ENCODE peak calls at places on chromosomes 12 and 14, in six cellular contexts. E is AG04450; B is CD8-positive, alpha-beta T cell; H is fibroblast of lung; S is mammary epithelial cell; C is CD4-positive, alpha-beta T cell. W is an unnamed sample.
A peak's percentile ranks its signal among the peaks of the same experiment; 100 is the strongest.

GRCh38 chr14:53016491-53016890 is 65.6 kb upstream of the FERMT2 start:
- DNase-seq in E (no peak), B (no peak), H (no peak), S (no peak), C (no peak), W (no peak)

GRCh38 chr14:76768671-76769500 is 7.6 kb downstream of the VASH1 start:
- DNase-seq in E (no peak), B (no peak), H (no peak), S (no peak), C (no peak), W (no peak)

GRCh38 chr12:107514887-107515445 is 170.6 kb upstream of the PWP1 start:
- DNase-seq in E (no peak), B (no peak), H (peak; percentile 69), S (no peak), C (no peak), W (peak; percentile 95)

GRCh38 chr14:32230695-32231280 is 27.7 kb upstream of the RNU6-8 start:
- DNase-seq in E (peak; percentile 21), B (no peak), H (peak; percentile 37), S (peak; percentile 64), C (no peak), W (peak; percentile 77)

GRCh38 chr14:93987376-93987775 is 9.7 kb upstream of the CCDC197 start:
- DNase-seq in E (no peak), B (no peak), H (no peak), S (no peak), C (no peak), W (peak; percentile 18)

GRCh38 chr14:104240426-104241157 is 102.2 kb downstream of the KIF26A start:
- DNase-seq in E (no peak), B (no peak), H (no peak), S (no peak), C (no peak), W (no peak)

GRCh38 chr14:79011091-79011919 is 841.1 kb downstream of the NRXN3 start:
- DNase-seq in E (peak; percentile 15), B (no peak), H (peak; percentile 62), S (peak; percentile 89), C (no peak), W (peak; percentile 96)

GRCh38 chr14:65184032-65184764 is 81.9 kb upstream of the MAX start:
- DNase-seq in E (no peak), B (no peak), H (no peak), S (peak; percentile 65), C (no peak), W (peak; percentile 81)

GRCh38 chr12:118537481-118537917 is 161.1 kb downstream of the SUDS3 start:
- DNase-seq in E (no peak), B (no peak), H (no peak), S (no peak), C (no peak), W (no peak)

GRCh38 chr14:55766071-55766470 is 186.1 kb downstream of the KTN1 start:
- DNase-seq in E (no peak), B (no peak), H (no peak), S (no peak), C (no peak), W (no peak)

GRCh38 chr14:61033024-61033423 is 52.0 kb downstream of the SLC38A6 start:
- DNase-seq in E (no peak), B (no peak), H (peak; percentile 22), S (no peak), C (no peak), W (no peak)

GRCh38 chr12:49580572-49581535 is 12.9 kb upstream of the MCRS1 start:
- DNase-seq in E (peak; percentile 42), B (no peak), H (peak; percentile 73), S (peak; percentile 71), C (peak; percentile 24), W (peak; percentile 64)

GRCh38 chr14:96281486-96281885 is 25.5 kb downstream of the BDKRB1 start:
- DNase-seq in E (no peak), B (no peak), H (peak; percentile 42), S (no peak), C (no peak), W (no peak)

GRCh38 chr14:87632796-87633195 is 360.2 kb downstream of the GALC start:
- DNase-seq in E (no peak), B (no peak), H (no peak), S (no peak), C (no peak), W (no peak)

GRCh38 chr12:121538699-121539061 is 42.1 kb downstream of the KDM2B start:
- DNase-seq in E (no peak), B (no peak), H (no peak), S (no peak), C (no peak), W (peak; percentile 10)

GRCh38 chr14:55500219-55500701 is 59.8 kb upstream of the TBPL2 start:
- DNase-seq in E (no peak), B (no peak), H (no peak), S (no peak), C (no peak), W (no peak)

GRCh38 chr12:102900389-102900788 is 16.7 kb downstream of the PAH start:
- DNase-seq in E (no peak), B (no peak), H (no peak), S (no peak), C (no peak), W (no peak)

GRCh38 chr14:81247271-81247766 is 26.6 kb upstream of the GTF2A1 start:
- DNase-seq in E (no peak), B (no peak), H (no peak), S (peak; percentile 84), C (no peak), W (no peak)

GRCh38 chr12:19575307-19576243 is 136.3 kb downstream of the AEBP2 start:
- DNase-seq in E (no peak), B (no peak), H (peak; percentile 60), S (peak; percentile 28), C (no peak), W (peak; percentile 47)

GRCh38 chr12:97968641-97969171 is 506.1 kb downstream of the RMST start:
- DNase-seq in E (no peak), B (no peak), H (no peak), S (no peak), C (no peak), W (no peak)

GRCh38 chr12:25249951-25250738 is 584 bp downstream of the KRAS start:
- DNase-seq in E (no peak), B (peak; percentile 10), H (no peak), S (no peak), C (peak; percentile 39), W (no peak)

GRCh38 chr14:52790011-52790755 is 1.2 kb downstream of the GNPNAT1 start:
- DNase-seq in E (no peak), B (no peak), H (no peak), S (no peak), C (no peak), W (no peak)

GRCh38 chr12:43237238-43237879 is 314.6 kb downstream of the ADAMTS20 start:
- DNase-seq in E (no peak), B (no peak), H (no peak), S (no peak), C (no peak), W (no peak)

GRCh38 chr12:122023339-122024131 is 1.9 kb downstream of the BCL7A start:
- DNase-seq in E (peak; percentile 11), B (no peak), H (peak; percentile 77), S (peak; percentile 64), C (no peak), W (peak; percentile 49)

GRCh38 chr12:126051611-126052107 is 986.4 kb downstream of the AACS start:
- DNase-seq in E (no peak), B (no peak), H (peak; percentile 31), S (peak; percentile 31), C (no peak), W (peak; percentile 98)

GRCh38 chr12:103495783-103496456 is at the start of gene C12orf42:
- DNase-seq in E (no peak), B (peak; percentile 10), H (peak; percentile 15), S (peak; percentile 67), C (no peak), W (peak; percentile 56)

DNA sequence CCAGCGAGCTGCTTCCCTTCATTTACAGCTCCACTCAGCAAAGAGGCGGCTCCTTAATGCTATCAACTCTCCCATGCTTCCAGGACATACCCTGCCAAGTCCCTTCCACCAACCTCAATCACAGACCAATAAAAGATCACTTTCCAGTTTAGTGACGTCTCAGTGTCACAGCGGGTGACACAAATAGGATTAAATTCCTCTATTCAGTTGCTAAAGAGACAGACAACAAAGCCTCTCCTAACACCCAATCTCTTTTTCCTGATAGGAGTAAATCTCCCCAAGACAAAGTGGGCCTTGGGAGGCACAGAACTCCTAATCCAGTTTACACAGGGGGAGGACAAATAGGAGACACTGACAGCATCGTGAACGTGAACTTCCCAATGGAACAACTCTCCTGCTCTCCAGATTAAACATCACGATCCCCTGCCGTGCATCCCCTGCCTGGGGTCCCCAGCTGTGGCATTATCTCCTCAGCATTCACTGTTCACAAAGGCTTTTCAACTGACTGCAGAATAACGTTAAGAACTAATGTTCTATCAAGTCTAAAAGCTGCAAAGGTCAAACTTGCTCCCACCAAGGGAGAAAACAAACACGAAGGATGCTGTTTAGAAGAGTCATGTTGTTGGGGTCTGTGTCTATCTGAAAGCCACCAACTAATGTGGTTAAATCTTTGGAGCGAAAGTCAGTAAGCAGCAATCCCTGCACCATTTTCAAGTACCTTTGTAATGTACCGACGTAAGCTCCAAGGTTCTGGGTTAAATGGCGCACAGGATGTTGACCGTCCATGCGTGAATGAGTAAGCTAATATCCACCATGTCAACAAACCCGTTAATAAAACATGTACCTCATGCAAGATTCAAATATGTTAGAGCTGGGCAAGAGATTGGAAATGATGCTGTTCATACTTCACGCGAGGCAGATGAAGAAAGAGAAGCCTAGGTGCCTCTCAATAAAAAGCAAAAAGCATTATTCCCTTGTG is 31.5 kb downstream of the TMEM132D start:
- DNase-seq in E (no peak), B (no peak), H (no peak), S (no peak), C (no peak), W (no peak)
- TF ChIP-seq CTCF in E (no peak), B (no peak), H (no peak), S (no peak), C (no peak), W (no peak)

GRCh38 chr14:106227793-106228192 is 701.4 kb downstream of the TMEM121 start:
- DNase-seq in E (no peak), B (no peak), H (no peak), S (no peak), C (no peak), W (no peak)
- H3K27me3 ChIP-seq in E (no peaks in the 10 kb centered on the region), B (no peaks in the 10 kb centered on the region), H (no peaks in the 10 kb centered on the region), S (no peaks in the 10 kb centered on the region), C (no peaks in the 10 kb centered on the region), W (no peaks in the 10 kb centered on the region)

GRCh38 chr14:106518054-106518943 is 991.9 kb downstream of the TMEM121 start:
- DNase-seq in E (no peak), B (peak; percentile 79), H (no peak), S (no peak), C (peak; percentile 87), W (no peak)
- TF ChIP-seq CTCF in E (no peak), B (peak; percentile 90), H (no peak), S (no peak), C (peak; percentile 77), W (no peak)

DNA sequence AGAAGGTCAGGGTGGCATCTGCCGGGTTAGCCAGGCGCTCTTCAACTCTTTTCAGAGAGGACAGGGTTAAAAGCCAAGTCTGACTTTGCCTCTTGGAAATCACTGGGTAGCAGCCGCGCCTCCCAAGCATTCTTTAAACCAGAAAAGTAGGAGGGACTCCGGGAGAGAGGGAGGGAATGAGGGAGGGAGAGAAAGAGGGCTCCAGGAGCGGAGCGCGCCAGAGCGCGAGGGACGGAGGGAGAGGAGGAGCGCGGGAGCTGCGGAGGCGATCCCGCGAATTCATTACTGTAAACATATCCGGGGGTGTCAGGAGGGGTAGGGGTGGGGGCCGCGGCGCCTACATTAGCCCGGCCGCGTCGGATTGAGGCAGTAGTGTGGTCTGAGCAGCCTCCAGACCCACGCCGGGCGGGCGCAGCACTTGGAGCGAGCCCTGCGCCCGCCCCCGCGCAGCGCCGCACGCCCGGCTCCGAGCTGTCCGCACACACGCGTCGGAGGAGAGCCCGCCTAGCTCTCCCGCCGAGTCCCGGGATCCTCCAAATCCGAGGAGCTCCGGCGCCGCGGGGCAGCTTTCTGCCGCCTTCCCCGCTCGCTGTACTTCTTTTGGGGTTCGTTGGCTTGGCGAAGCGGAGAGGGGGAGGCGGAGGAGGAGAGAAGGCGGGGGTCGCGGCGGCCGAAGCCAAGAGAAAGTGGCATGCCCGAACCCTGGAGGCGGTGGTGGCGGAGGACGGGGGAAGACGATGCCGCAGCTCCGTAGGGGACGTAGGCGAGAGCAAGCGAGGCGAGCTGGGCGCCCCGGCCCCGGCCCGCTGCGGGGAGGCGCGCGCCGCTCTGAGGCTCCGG is 3.3 kb downstream of the FLRT2 start:
- DNase-seq in E (no peak), B (no peak), H (peak; percentile 90), S (peak; percentile 88), C (no peak), W (peak; percentile 73)
- H3K27me3 ChIP-seq in E (no peaks in the 10 kb centered on the region), B (peaks cover 5% of the 10 kb centered on the region), H (no peaks in the 10 kb centered on the region), S (no peaks in the 10 kb centered on the region), C (peaks cover 56% of the 10 kb centered on the region), W (no peaks in the 10 kb centered on the region)